ENCODE peak calls at places on chromosomes 3 and 15, in ten cellular contexts. Q is HCT116; C is neural progenitor cell; R is heart right ventricle; J is IMR-90; L is uterus; Z is upper lobe of right lung; M is Peyer's patch; Y is CD4-positive, alpha-beta memory T cell; P is SJSA1. V is an unnamed sample. For H3K4me1, the result is how much of the 10 kb centered on the place peaks cover.

GRCh38 chr3:12287727-12288465 is 974 bp upstream of the PPARG start:
- DNase-seq in Q (no peak), C (peak), R (peak), J (no peak), L (peak), Z (peak), M (peak), Y (no peak), P (no peak), V (peak)

GRCh38 chr3:45553469-45553974 is 41.0 kb upstream of the LIMD1 start:
- DNase-seq in Q (no peak), C (no peak), R (peak), J (peak), L (peak), Z (no peak), M (no peak), Y (no peak), P (no peak), V (peak)

GRCh38 chr3:182697345-182697919 is 95.9 kb upstream of the ATP11B start:
- DNase-seq in Q (no peak), C (no peak), R (no peak), J (no peak), L (no peak), Z (no peak), M (no peak), Y (no peak), P (no peak), V (no peak)

GRCh38 chr3:15113468-15113867 is 14.5 kb upstream of the RBSN start:
- DNase-seq in Q (no peak), C (no peak), R (no peak), J (no peak), L (no peak), Z (no peak), M (no peak), Y (no peak), P (no peak), V (no peak)

GRCh38 chr3:27423463-27423862 is 54.3 kb upstream of the NEK10 start:
- DNase-seq in Q (peak), C (no peak), R (no peak), J (peak), L (no peak), Z (no peak), M (no peak), Y (no peak), P (no peak), V (no peak)

GRCh38 chr3:78872195-78872594 is 895.6 kb downstream of the ROBO1 start:
- DNase-seq in Q (no peak), C (peak), R (no peak), J (no peak), L (no peak), Z (no peak), M (no peak), Y (no peak), P (no peak), V (no peak)

GRCh38 chr3:170278632-170279031 is 56.4 kb downstream of the PRKCI start:
- DNase-seq in Q (no peak), C (no peak), R (no peak), J (no peak), L (no peak), Z (no peak), M (no peak), Y (no peak), P (no peak), V (no peak)

GRCh38 chr3:13040381-13041074 is 32.7 kb downstream of the IQSEC1 start:
- DNase-seq in Q (no peak), C (peak), R (no peak), J (no peak), L (no peak), Z (no peak), M (no peak), Y (no peak), P (no peak), V (no peak)

GRCh38 chr15:83709246-83709645 is 55.3 kb downstream of the ADAMTSL3 start:
- DNase-seq in Q (no peak), C (no peak), R (no peak), J (peak), L (no peak), Z (no peak), M (no peak), Y (no peak), P (no peak), V (no peak)

GRCh38 chr3:5136619-5137429 is 14.7 kb downstream of the ARL8B start:
- DNase-seq in Q (no peak), C (peak), R (no peak), J (peak), L (no peak), Z (no peak), M (no peak), Y (peak), P (no peak), V (no peak)

GRCh38 chr15:66749841-66750575 is 48.0 kb downstream of the SMAD6 start:
- DNase-seq in Q (no peak), C (no peak), R (no peak), J (no peak), L (no peak), Z (peak), M (peak), Y (no peak), P (no peak), V (no peak)

GRCh38 chr3:39601241-39601640 is 133.8 kb downstream of the MOBP start:
- DNase-seq in Q (no peak), C (no peak), R (no peak), J (no peak), L (no peak), Z (no peak), M (no peak), Y (no peak), P (no peak), V (no peak)

GRCh38 chr3:77456881-77457280 is 417.0 kb downstream of the ROBO2 start:
- DNase-seq in Q (no peak), C (peak), R (no peak), J (no peak), L (no peak), Z (no peak), M (no peak), Y (no peak), P (no peak), V (no peak)

GRCh38 chr3:52614689-52615088 is 71.0 kb downstream of the PBRM1 start:
- DNase-seq in Q (no peak), C (no peak), R (no peak), J (peak), L (no peak), Z (no peak), M (no peak), Y (no peak), P (no peak), V (no peak)

GRCh38 chr15:57015897-57016296 is 97.5 kb downstream of the TCF12 start:
- DNase-seq in Q (no peak), C (no peak), R (no peak), J (peak), L (no peak), Z (no peak), M (no peak), Y (no peak), P (no peak), V (no peak)

GRCh38 chr15:95326689-95327525 is 1003.6 kb upstream of the NR2F2 start:
- DNase-seq in Q (no peak), C (peak), R (peak), J (no peak), L (peak), Z (no peak), M (no peak), Y (no peak), P (no peak), V (peak)

GRCh38 chr3:8607285-8608040 is 37.1 kb downstream of the SSUH2 start:
- DNase-seq in Q (peak), C (peak), R (peak), J (peak), L (peak), Z (no peak), M (no peak), Y (no peak), P (no peak), V (peak)

GRCh38 chr3:19901918-19902317 is 32.1 kb downstream of the EFHB start:
- DNase-seq in Q (no peak), C (no peak), R (no peak), J (no peak), L (no peak), Z (no peak), M (no peak), Y (no peak), P (no peak), V (no peak)

GRCh38 chr15:68371851-68372250 is 60.1 kb downstream of the ITGA11 start:
- DNase-seq in Q (no peak), C (no peak), R (no peak), J (no peak), L (peak), Z (no peak), M (no peak), Y (no peak), P (no peak), V (no peak)

GRCh38 chr3:25588441-25589103 is 76.1 kb downstream of the TOP2B start:
- DNase-seq in Q (no peak), C (no peak), R (no peak), J (peak), L (no peak), Z (no peak), M (no peak), Y (no peak), P (no peak), V (no peak)

GRCh38 chr3:141262306-141262705 is 30.7 kb downstream of the PXYLP1 start:
- DNase-seq in Q (no peak), C (no peak), R (no peak), J (peak), L (no peak), Z (no peak), M (no peak), Y (no peak), P (no peak), V (no peak)

GRCh38 chr3:128335621-128336296 is 130.9 kb downstream of the DNAJB8 start:
- DNase-seq in Q (no peak), C (no peak), R (no peak), J (no peak), L (no peak), Z (peak), M (peak), Y (no peak), P (no peak), V (no peak)

GRCh38 chr15:73932381-73933191 is 6.3 kb downstream of the LOXL1 start:
- DNase-seq in Q (no peak), C (no peak), R (no peak), J (no peak), L (no peak), Z (no peak), M (no peak), Y (no peak), P (no peak), V (no peak)

GRCh38 chr3:134516905-134517304 is 31.0 kb downstream of the CEP63 start:
- DNase-seq in Q (no peak), C (no peak), R (no peak), J (no peak), L (no peak), Z (no peak), M (no peak), Y (no peak), P (no peak), V (no peak)

DNA sequence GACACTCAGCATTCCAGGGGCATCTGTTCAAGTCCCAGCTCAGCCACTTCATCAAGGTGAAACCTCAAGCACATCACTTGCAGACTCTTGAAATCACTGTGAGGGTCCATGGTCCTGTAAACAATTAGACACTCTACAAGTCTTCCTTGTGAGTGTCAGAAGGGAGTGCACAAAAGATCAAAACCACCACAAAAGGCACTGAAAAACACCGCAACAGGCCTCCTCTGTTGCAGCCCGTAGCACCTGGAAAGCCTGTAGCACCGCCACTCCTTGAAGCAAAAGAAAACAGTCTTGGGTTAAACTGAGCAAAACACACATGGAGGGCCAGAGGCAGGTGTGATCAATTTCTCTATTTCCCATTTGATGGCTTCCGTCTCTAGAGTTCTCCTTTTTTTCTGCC is 63.7 kb upstream of the SNRK start:
- DNase-seq in Q (no peak), C (no peak), R (no peak), J (no peak), L (no peak), Z (no peak), M (no peak), Y (peak), P (no peak), V (no peak)
- H3K4me1 ChIP-seq in Q (under half), C (under half), R (under half), J (under half), L (under half), Z (under half), M (under half), Y (under half), P (under half), V (under half)

DNA sequence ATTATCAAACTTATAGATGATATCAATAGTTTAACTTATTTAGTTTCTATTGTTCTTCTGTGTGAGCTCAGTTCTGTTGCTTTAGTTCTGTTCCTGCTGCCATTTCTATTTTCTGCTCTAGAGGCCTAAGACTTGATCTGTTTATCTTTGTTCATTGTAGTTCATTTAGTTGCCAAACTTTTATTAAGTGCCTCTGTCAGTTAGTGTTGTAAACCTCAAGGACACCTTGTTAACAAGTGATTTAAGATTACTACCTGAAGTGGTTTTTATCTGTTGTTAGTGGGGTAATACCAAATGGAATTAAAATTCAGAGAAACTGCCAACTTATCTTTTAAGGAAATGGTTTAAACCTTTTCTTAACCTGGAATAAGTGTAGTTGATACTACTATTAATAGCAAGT is 500.5 kb upstream of the GOLIM4 start:
- DNase-seq in Q (no peak), C (no peak), R (no peak), J (no peak), L (no peak), Z (no peak), M (no peak), Y (no peak), P (no peak), V (no peak)
- H3K4me1 ChIP-seq in Q (under half), C (under half), R (under half), J (under half), L (under half), Z (under half), M (under half), Y (under half), P (under half), V (under half)

GRCh38 chr15:60076582-60077263 is 72.6 kb downstream of the FOXB1 start:
- DNase-seq in Q (no peak), C (peak), R (no peak), J (no peak), L (no peak), Z (no peak), M (no peak), Y (no peak), P (no peak), V (no peak)

GRCh38 chr15:60070838-60071493 is 66.9 kb downstream of the FOXB1 start:
- DNase-seq in Q (no peak), C (no peak), R (no peak), J (peak), L (no peak), Z (no peak), M (no peak), Y (no peak), P (peak), V (no peak)

GRCh38 chr15:60074181-60074885 is 70.2 kb downstream of the FOXB1 start:
- DNase-seq in Q (no peak), C (no peak), R (no peak), J (peak), L (no peak), Z (no peak), M (no peak), Y (peak), P (no peak), V (no peak)

GRCh38 chr15:60076055-60076454 is 71.9 kb downstream of the FOXB1 start:
- DNase-seq in Q (no peak), C (no peak), R (no peak), J (no peak), L (no peak), Z (no peak), M (no peak), Y (no peak), P (no peak), V (no peak)

GRCh38 chr15:60073441-60073840 is 69.3 kb downstream of the FOXB1 start:
- DNase-seq in Q (no peak), C (no peak), R (no peak), J (no peak), L (no peak), Z (no peak), M (no peak), Y (no peak), P (no peak), V (no peak)
- H3K4me1 ChIP-seq in Q (under half), C (under half), R (under half), J (under half), L (under half), Z (under half), M (under half), Y (under half), P (under half), V (under half)

GRCh38 chr3:157530637-157531300 is 27.6 kb upstream of the VEPH1 start:
- DNase-seq in Q (no peak), C (no peak), R (no peak), J (peak), L (no peak), Z (no peak), M (no peak), Y (no peak), P (no peak), V (no peak)
- H3K4me1 ChIP-seq in Q (under half), C (under half), R (under half), J (under half), L (under half), Z (under half), M (under half), Y (under half), P (under half), V (under half)

DNA sequence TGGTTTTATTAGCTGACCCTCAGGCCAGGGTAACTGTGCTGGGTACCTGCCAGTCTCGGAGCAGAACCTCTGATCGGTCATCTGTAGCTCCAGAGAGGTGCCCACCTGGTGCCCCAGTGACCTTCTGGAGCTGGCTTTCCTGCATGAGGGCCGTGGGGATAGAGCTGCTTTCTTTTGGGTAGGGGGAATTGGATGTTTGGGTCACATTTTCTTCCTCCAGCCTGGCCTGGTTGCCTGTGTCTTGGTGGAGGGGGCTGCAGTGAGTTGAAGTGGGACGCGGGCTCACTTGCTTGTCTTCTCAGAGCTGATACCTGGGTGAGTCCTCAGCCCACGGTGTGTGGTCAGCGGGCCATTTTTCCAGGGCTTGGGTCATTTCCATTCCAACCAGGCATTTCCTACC is 2.6 kb downstream of the ZNF710 start:
- DNase-seq in Q (no peak), C (no peak), R (no peak), J (no peak), L (no peak), Z (no peak), M (no peak), Y (no peak), P (no peak), V (no peak)
- H3K4me1 ChIP-seq in Q (half or more), C (half or more), R (half or more), J (under half), L (under half), Z (under half), M (under half), Y (half or more), P (under half), V (under half)

GRCh38 chr3:184781801-184782200 is 30.2 kb upstream of the VPS8 start:
- DNase-seq in Q (no peak), C (peak), R (no peak), J (no peak), L (no peak), Z (no peak), M (no peak), Y (no peak), P (no peak), V (no peak)

GRCh38 chr3:184785856-184786255 is 26.1 kb upstream of the VPS8 start:
- DNase-seq in Q (no peak), C (no peak), R (no peak), J (no peak), L (no peak), Z (no peak), M (no peak), Y (no peak), P (no peak), V (no peak)

GRCh38 chr3:184785106-184785505 is 26.9 kb upstream of the VPS8 start:
- DNase-seq in Q (no peak), C (no peak), R (no peak), J (no peak), L (no peak), Z (no peak), M (no peak), Y (no peak), P (no peak), V (no peak)

GRCh38 chr3:184780981-184781515 is 30.9 kb upstream of the VPS8 start:
- DNase-seq in Q (no peak), C (no peak), R (no peak), J (no peak), L (no peak), Z (peak), M (no peak), Y (no peak), P (peak), V (no peak)

GRCh38 chr3:184783309-184783708 is 28.7 kb upstream of the VPS8 start:
- DNase-seq in Q (no peak), C (no peak), R (no peak), J (peak), L (no peak), Z (peak), M (no peak), Y (no peak), P (no peak), V (no peak)
- H3K4me1 ChIP-seq in Q (under half), C (under half), R (under half), J (under half), L (under half), Z (under half), M (under half), Y (under half), P (half or more), V (under half)

GRCh38 chr3:157098121-157098822 is 61.7 kb downstream of the CCNL1 start:
- DNase-seq in Q (no peak), C (no peak), R (no peak), J (peak), L (no peak), Z (no peak), M (no peak), Y (no peak), P (no peak), V (no peak)

GRCh38 chr3:157094301-157094700 is 65.6 kb downstream of the CCNL1 start:
- DNase-seq in Q (no peak), C (no peak), R (no peak), J (no peak), L (no peak), Z (no peak), M (no peak), Y (no peak), P (no peak), V (no peak)

GRCh38 chr3:157094751-157095480 is 65.0 kb downstream of the CCNL1 start:
- DNase-seq in Q (no peak), C (no peak), R (no peak), J (peak), L (no peak), Z (no peak), M (no peak), Y (no peak), P (no peak), V (no peak)

GRCh38 chr3:157097198-157097597 is 62.7 kb downstream of the CCNL1 start:
- DNase-seq in Q (no peak), C (no peak), R (no peak), J (no peak), L (no peak), Z (no peak), M (no peak), Y (no peak), P (no peak), V (no peak)

GRCh38 chr3:157096328-157096727 is 63.6 kb downstream of the CCNL1 start:
- DNase-seq in Q (no peak), C (no peak), R (no peak), J (no peak), L (no peak), Z (no peak), M (no peak), Y (no peak), P (no peak), V (no peak)
- H3K4me1 ChIP-seq in Q (under half), C (under half), R (under half), J (under half), L (under half), Z (under half), M (under half), Y (under half), P (under half), V (under half)

V was measured in heart left ventricle.